ENCODE peak calls at places on chromosomes 11 and 22, in six cellular contexts. U is right lobe of liver; P is adrenal gland; B is sigmoid colon; F is CD4-positive, CD25-positive, alpha-beta regulatory T cell; L is ovary. N is an unnamed sample. For H3K4me1, the result is how much of the 10 kb centered on the place peaks cover.

GRCh38 chr11:60367009-60367408 is 11.3 kb upstream of the MS4A7 start:
- DNase-seq in U (no peak), P (no peak), B (no peak), F (no peak), L (no peak), N (no peak)

GRCh38 chr22:39556970-39557811 is 13.4 kb upstream of the CACNA1I start:
- DNase-seq in U (no peak), P (peak), B (no peak), F (no peak), L (peak), N (peak)

GRCh38 chr22:41656515-41656914 is 32.2 kb downstream of the SNU13 start:
- DNase-seq in U (no peak), P (no peak), B (no peak), F (no peak), L (no peak), N (no peak)

GRCh38 chr22:29596408-29596807 is 7.0 kb upstream of the NF2 start:
- DNase-seq in U (no peak), P (no peak), B (no peak), F (no peak), L (no peak), N (no peak)

GRCh38 chr11:78313181-78313788 is 104.3 kb downstream of the GAB2 start:
- DNase-seq in U (no peak), P (peak), B (no peak), F (no peak), L (no peak), N (no peak)

GRCh38 chr11:126482586-126483108 is 127.2 kb downstream of the ST3GAL4 start:
- DNase-seq in U (no peak), P (no peak), B (peak), F (no peak), L (peak), N (no peak)

GRCh38 chr22:31826443-31826842 is 72.6 kb downstream of the DEPDC5 start:
- DNase-seq in U (no peak), P (no peak), B (no peak), F (no peak), L (no peak), N (no peak)

GRCh38 chr11:113876074-113876797 is 864 bp upstream of the USP28 start:
- DNase-seq in U (no peak), P (no peak), B (no peak), F (no peak), L (peak), N (no peak)

GRCh38 chr11:100397401-100397800 is 289.7 kb upstream of the ARHGAP42 start:
- DNase-seq in U (no peak), P (no peak), B (no peak), F (no peak), L (no peak), N (no peak)

GRCh38 chr11:117366875-117367274 is 39.2 kb downstream of the CEP164 start:
- DNase-seq in U (no peak), P (no peak), B (no peak), F (no peak), L (no peak), N (no peak)

GRCh38 chr11:111795333-111795985 is 29.3 kb upstream of the PPP2R1B start:
- DNase-seq in U (no peak), P (peak), B (no peak), F (no peak), L (no peak), N (no peak)

GRCh38 chr11:111788464-111788863 is 22.3 kb upstream of the PPP2R1B start:
- DNase-seq in U (no peak), P (no peak), B (no peak), F (no peak), L (no peak), N (no peak)

GRCh38 chr11:111792955-111793500 is 26.8 kb upstream of the PPP2R1B start:
- DNase-seq in U (no peak), P (no peak), B (no peak), F (no peak), L (no peak), N (no peak)

GRCh38 chr11:111793863-111794262 is 27.7 kb upstream of the PPP2R1B start:
- DNase-seq in U (peak), P (peak), B (no peak), F (no peak), L (no peak), N (no peak)

GRCh38 chr11:111792314-111792713 is 26.1 kb upstream of the PPP2R1B start:
- DNase-seq in U (no peak), P (no peak), B (no peak), F (no peak), L (no peak), N (no peak)
- H3K4me3 ChIP-seq in U (no peak), P (no peak), B (no peak), F (no peak), L (no peak), N (no peak)

GRCh38 chr22:46104881-46105493 is 45.3 kb upstream of the PPARA start:
- DNase-seq in U (no peak), P (no peak), B (no peak), F (no peak), L (no peak), N (no peak)
- H3K4me1 ChIP-seq in U (half or more), P (half or more), B (half or more), F (under half), L (half or more), N (under half)

GRCh38 chr22:37925767-37926166 is 19.7 kb downstream of the MICALL1 start:
- DNase-seq in U (no peak), P (no peak), B (no peak), F (no peak), L (no peak), N (no peak)

GRCh38 chr22:37923927-37924326 is 17.8 kb downstream of the MICALL1 start:
- DNase-seq in U (no peak), P (no peak), B (no peak), F (no peak), L (no peak), N (no peak)

GRCh38 chr22:37925311-37925710 is 19.2 kb downstream of the MICALL1 start:
- DNase-seq in U (no peak), P (no peak), B (no peak), F (no peak), L (no peak), N (no peak)

GRCh38 chr22:37926358-37926757 is 20.3 kb downstream of the MICALL1 start:
- DNase-seq in U (no peak), P (no peak), B (no peak), F (no peak), L (no peak), N (no peak)

GRCh38 chr22:37924386-37925065 is 18.4 kb downstream of the MICALL1 start:
- DNase-seq in U (no peak), P (no peak), B (no peak), F (no peak), L (no peak), N (no peak)
- H3K27ac ChIP-seq in U (no peak), P (no peak), B (peak), F (no peak), L (no peak), N (no peak)

GRCh38 chr22:26485991-26486390 is 2.3 kb downstream of the SRRD start:
- DNase-seq in U (no peak), P (no peak), B (no peak), F (no peak), L (no peak), N (no peak)
- H3K4me3 ChIP-seq in U (no peak), P (no peak), B (no peak), F (no peak), L (no peak), N (no peak)

DNA sequence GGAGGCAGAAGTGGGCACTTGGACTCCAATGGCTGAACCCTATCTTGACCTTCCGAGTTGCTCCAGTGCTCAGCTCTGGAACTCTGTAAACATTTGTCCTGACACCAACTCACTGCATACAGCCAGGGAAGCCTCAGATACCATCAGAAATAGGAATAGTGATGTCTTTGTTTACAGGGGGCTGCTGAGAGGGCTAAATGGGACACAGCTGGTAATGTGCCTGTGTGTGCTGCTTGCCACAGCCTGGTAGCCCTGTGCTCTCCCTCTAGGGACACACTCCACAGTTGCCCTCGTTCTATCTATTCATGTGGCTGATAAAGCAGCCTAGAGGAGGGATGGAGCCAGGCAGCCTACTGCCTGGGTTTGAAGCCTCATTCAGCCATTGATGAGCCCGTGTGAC is 559.8 kb downstream of the MIAT start:
- DNase-seq in U (no peak), P (no peak), B (no peak), F (no peak), L (no peak), N (no peak)
- H3K4me1 ChIP-seq in U (under half), P (under half), B (under half), F (under half), L (under half), N (under half)

GRCh38 chr11:76551400-76551799 is 106.6 kb downstream of the EMSY start:
- DNase-seq in U (no peak), P (no peak), B (no peak), F (no peak), L (no peak), N (no peak)
- H3K27ac ChIP-seq in U (no peak), P (no peak), B (no peak), F (no peak), L (no peak), N (no peak)

DNA sequence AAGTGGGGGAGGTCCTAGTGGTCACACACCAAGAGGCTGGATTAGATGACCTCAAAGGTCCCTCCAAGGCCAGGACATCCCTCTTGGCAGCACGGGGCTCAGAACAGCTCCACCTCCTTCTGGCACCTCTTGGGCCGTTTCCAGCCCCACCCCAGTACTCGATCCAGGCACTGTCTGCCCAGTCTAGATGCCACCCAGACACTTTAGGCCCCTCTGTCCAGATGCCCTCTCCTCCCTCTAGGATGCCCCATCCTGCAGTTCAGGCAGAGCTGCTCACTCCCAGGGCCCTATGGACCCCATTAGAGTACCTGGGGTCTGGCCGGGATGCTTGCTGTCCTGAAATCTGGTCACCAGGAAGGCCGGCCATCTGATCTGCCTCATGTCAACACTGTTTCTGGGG is 34.7 kb upstream of the PRR5 start:
- DNase-seq in U (peak), P (no peak), B (peak), F (no peak), L (peak), N (no peak)
- H3K4me3 ChIP-seq in U (no peak), P (no peak), B (no peak), F (peak), L (no peak), N (peak)